ENCODE peak calls at places on chromosomes 7 and 10, in six cellular contexts. T is stimulated activated CD4-positive, alpha-beta T cell treated with anti-CD3 and anti-CD28 coated beads, Interleukin-15, amount 100 ng/mL, for 48 hours; J is cardiac muscle cell; L is AG04450; Q is NCI-H1105 treated with DMSO at 0.1 percent for 48 hours; O is hepatic stellate cell. Z is an unnamed sample.

GRCh38 chr10:59625842-59626522 is 83.7 kb downstream of the SLC16A9 start:
- DNase-seq in O (peak), J (peak), T (peak), L (peak), Q (peak), Z (peak)

GRCh38 chr7:37508063-37508462 is 59.4 kb upstream of the ELMO1 start:
- DNase-seq in J (no peak), T (no peak), O (no peak), L (no peak), Q (no peak), Z (no peak)

GRCh38 chr7:148505955-148506354 is 84.6 kb upstream of the C7orf33 start:
- DNase-seq in T (no peak), O (no peak), Q (no peak), J (no peak), L (no peak), Z (no peak)

GRCh38 chr7:44267719-44268413 is 57.5 kb downstream of the CAMK2B start:
- DNase-seq in J (no peak), O (no peak), T (no peak), Q (no peak), L (no peak), Z (no peak)

GRCh38 chr10:93589648-93590562 is 11.1 kb downstream of the RBP4 start:
- DNase-seq in J (no peak), Q (no peak), L (no peak), O (no peak), T (no peak), Z (no peak)

GRCh38 chr7:150382123-150382843 is 3.2 kb downstream of the ZNF775 start:
- DNase-seq in O (no peak), Q (no peak), J (no peak), L (no peak), T (no peak), Z (no peak)

GRCh38 chr10:69515699-69516547 is 57.3 kb downstream of the NEUROG3 start:
- DNase-seq in J (peak), T (peak), Q (peak), L (peak), O (peak), Z (peak)

GRCh38 chr7:21944616-21945373 is 904 bp downstream of the CDCA7L start:
- DNase-seq in O (no peak), J (peak), T (peak), Q (peak), L (no peak), Z (no peak)

GRCh38 chr7:5780801-5781496 is 514 bp downstream of the RNF216 start:
- DNase-seq in T (no peak), J (peak), Q (peak), L (no peak), O (peak), Z (peak)

GRCh38 chr10:1412531-1413189 is 324.7 kb downstream of the ADARB2 start:
- DNase-seq in O (no peak), L (no peak), T (no peak), Q (peak), J (no peak), Z (no peak)

GRCh38 chr7:6307762-6308161 is 35.3 kb upstream of the CYTH3 start:
- DNase-seq in L (no peak), Q (no peak), T (no peak), O (no peak), J (no peak), Z (no peak)

GRCh38 chr10:28087675-28088351 is 88.9 kb upstream of the ODAD2 start:
- DNase-seq in Q (no peak), O (no peak), J (peak), L (peak), T (peak), Z (no peak)

GRCh38 chr7:157622000-157622399 is 285.2 kb downstream of the DNAJB6 start:
- DNase-seq in O (no peak), J (no peak), T (no peak), Q (no peak), L (no peak), Z (no peak)

GRCh38 chr7:8003077-8003476 is 34.5 kb downstream of the GLCCI1 start:
- DNase-seq in O (no peak), L (no peak), T (no peak), J (no peak), Q (no peak), Z (no peak)

GRCh38 chr7:24038993-24039392 is 245.0 kb upstream of the NPY start:
- DNase-seq in L (no peak), O (no peak), J (no peak), Q (peak), T (no peak), Z (no peak)

GRCh38 chr7:149752646-149753045 is 20.7 kb downstream of the ZNF467 start:
- DNase-seq in T (no peak), Q (no peak), J (no peak), O (no peak), L (no peak), Z (no peak)

GRCh38 chr7:115910541-115911164 is 119.9 kb downstream of the TFEC start:
- DNase-seq in Q (peak), L (no peak), J (peak), T (no peak), O (peak), Z (no peak)

GRCh38 chr7:150357277-150357676 is 11.3 kb upstream of the REPIN1 start:
- DNase-seq in J (no peak), Q (peak), T (peak), O (no peak), L (no peak), Z (peak)